ENCODE peak calls at places on chromosome 9, in four cellular contexts. I, S, F and Z are unnamed samples.

GRCh38 chr9:121233906-121234901 is 32.5 kb upstream of the RAB14 start:
- DNase-seq in I (no peak), S (no peak), F (no peak), Z (no peak)

GRCh38 chr9:94922098-94922607 is 195.7 kb downstream of the AOPEP start:
- DNase-seq in I (peak; percentile 90), S (peak; percentile 87), F (no peak), Z (no peak)

GRCh38 chr9:89896806-89897340 is 292.1 kb downstream of the GADD45G start:
- DNase-seq in I (no peak), S (no peak), F (no peak), Z (no peak)

GRCh38 chr9:112361602-112362001 is 18.3 kb upstream of the HSDL2 start:
- DNase-seq in I (no peak), S (no peak), F (no peak), Z (peak; percentile 22)

GRCh38 chr9:26744362-26744965 is 148.1 kb downstream of the CAAP1 start:
- DNase-seq in I (no peak), S (no peak), F (no peak), Z (no peak)

GRCh38 chr9:70587143-70587710 is 172.8 kb upstream of the KLF9 start:
- DNase-seq in I (no peak), S (no peak), F (no peak), Z (no peak)

GRCh38 chr9:10612649-10613398 is at the start of gene PTPRD:
- DNase-seq in I (peak; percentile 88), S (no peak), F (peak; percentile 67), Z (peak; percentile 80)

GRCh38 chr9:18238254-18238653 is 235.7 kb upstream of the ADAMTSL1 start:
- DNase-seq in I (peak; percentile 66), S (no peak), F (no peak), Z (no peak)

GRCh38 chr9:131046581-131047202 is 37.7 kb downstream of the LAMC3 start:
- DNase-seq in I (peak; percentile 95), S (peak; percentile 67), F (peak; percentile 41), Z (peak; percentile 96)
- H3K27me3 ChIP-seq in I (peaks cover 8% of the 10 kb centered on the region), S (no peaks in the 10 kb centered on the region), F (no peaks in the 10 kb centered on the region), Z (no peaks in the 10 kb centered on the region)

GRCh38 chr9:72930828-72931227 is 22.0 kb downstream of the ALDH1A1 start:
- DNase-seq in I (no peak), S (no peak), F (no peak), Z (peak; percentile 30)
- H3K4me3 ChIP-seq in I (no peak overlapping the region), S (no peak overlapping the region), F (no peak overlapping the region), Z (no peak overlapping the region)

GRCh38 chr9:85943757-85944430 is 2.9 kb downstream of the NAA35 start:
- DNase-seq in I (no peak), S (no peak), F (no peak), Z (no peak)

GRCh38 chr9:85944672-85945071 is 3.7 kb downstream of the NAA35 start:
- DNase-seq in I (no peak), S (no peak), F (no peak), Z (no peak)

DNA sequence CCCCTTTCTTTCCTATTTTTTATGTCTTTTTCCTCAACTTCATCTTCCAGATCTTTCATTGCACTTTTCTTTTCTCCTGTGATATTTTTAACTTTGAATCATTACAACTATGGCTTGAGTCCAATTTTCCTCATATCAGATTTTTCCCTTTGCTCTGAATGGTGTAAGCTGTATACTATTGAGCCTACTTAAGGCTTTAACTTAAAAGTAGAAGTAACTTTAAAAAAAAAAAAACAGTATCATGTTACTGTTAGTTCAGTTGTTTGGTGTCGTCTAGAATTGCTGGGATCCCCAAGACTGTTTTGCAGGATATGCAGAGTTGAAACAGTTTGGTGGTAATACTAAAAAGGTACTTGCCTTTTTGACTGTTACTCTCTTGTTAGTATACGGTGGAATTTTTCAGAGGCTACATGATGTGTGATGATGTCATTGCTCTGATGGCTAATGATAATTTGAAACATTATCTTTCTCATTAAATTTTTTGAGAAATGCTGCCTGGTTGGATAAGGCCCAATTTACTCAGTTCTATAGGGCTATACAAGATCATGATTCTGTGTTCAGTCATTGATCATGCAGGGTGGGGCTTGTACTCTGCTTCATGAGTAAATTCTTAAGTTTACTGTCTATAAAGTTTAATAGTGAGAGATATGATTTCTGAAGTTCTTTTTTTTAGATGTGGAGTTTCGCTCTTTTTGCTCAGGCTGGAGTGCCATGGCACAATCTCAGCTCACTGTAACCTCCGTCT is 8.8 kb downstream of the NAA35 start:
- DNase-seq in I (no peak), S (no peak), F (no peak), Z (no peak)
- H3K36me3 ChIP-seq in I (peaks cover 10% of the 10 kb centered on the region), S (no peaks in the 10 kb centered on the region), F (no peaks in the 10 kb centered on the region), Z (no peaks in the 10 kb centered on the region)

GRCh38 chr9:126781186-126781585 is 23.7 kb upstream of the ZBTB43 start:
- DNase-seq in I (peak; percentile 54), S (no peak), F (no peak), Z (no peak)

GRCh38 chr9:126773004-126773607 is 31.7 kb upstream of the ZBTB43 start:
- DNase-seq in I (peak; percentile 86), S (no peak), F (no peak), Z (peak; percentile 82)

GRCh38 chr9:126781717-126782388 is 23.0 kb upstream of the ZBTB43 start:
- DNase-seq in I (peak; percentile 94), S (peak; percentile 81), F (peak; percentile 66), Z (peak; percentile 97)

GRCh38 chr9:126777733-126778132 is 27.1 kb upstream of the ZBTB43 start:
- DNase-seq in I (no peak), S (no peak), F (no peak), Z (peak; percentile 90)

DNA sequence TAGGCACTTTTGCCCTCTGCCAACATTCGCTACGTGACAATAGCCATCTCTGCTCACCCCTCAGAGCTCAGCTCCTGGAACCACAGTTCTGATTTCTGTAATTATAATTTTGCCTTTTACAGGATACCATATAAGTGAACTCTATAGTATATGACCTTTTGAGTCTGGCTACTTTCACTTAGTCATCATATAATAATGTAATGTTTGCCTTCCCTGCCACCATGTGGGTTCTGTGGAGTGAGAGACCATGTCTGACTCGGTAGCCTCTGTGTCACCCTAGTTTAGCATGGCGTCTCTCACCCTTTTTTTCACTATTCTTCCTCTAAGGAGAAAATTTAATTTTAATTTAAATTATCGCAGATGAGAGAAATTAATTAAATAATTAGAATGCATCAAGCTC is 28.9 kb upstream of the ZBTB43 start:
- DNase-seq in I (peak; percentile 30), S (no peak), F (no peak), Z (no peak)
- H3K27me3 ChIP-seq in I (peaks cover 20% of the 10 kb centered on the region), S (no peaks in the 10 kb centered on the region), F (no peaks in the 10 kb centered on the region), Z (no peaks in the 10 kb centered on the region)

GRCh38 chr9:78011037-78011436 is 20.6 kb downstream of the GNAQ start:
- DNase-seq in I (peak; percentile 25), S (no peak), F (no peak), Z (no peak)
- H3K4me3 ChIP-seq in I (no peak overlapping the region), S (no peak overlapping the region), F (no peak overlapping the region), Z (no peak overlapping the region)